ENCODE peak calls at places on chromosomes 3 and 15, in ten cellular contexts. T, D, J, M, I, Y, S, K, E and H are unnamed samples.

GRCh38 chr3:8341853-8342252 is 159.8 kb upstream of the LMCD1 start:
- DNase-seq in T (no peak), D (no peak), J (no peak), M (no peak), I (no peak), Y (no peak), S (no peak), K (no peak), E (no peak), H (no peak)

GRCh38 chr15:47964229-47964628 is 156.6 kb upstream of the SLC24A5 start:
- DNase-seq in T (no peak), D (no peak), J (no peak), M (no peak), I (no peak), Y (no peak), S (no peak), K (no peak), E (no peak), H (no peak)

GRCh38 chr3:107662109-107662477 is 139.3 kb downstream of the BBX start:
- DNase-seq in T (peak), D (no peak), J (no peak), M (peak), I (peak), Y (peak), S (no peak), K (no peak), E (no peak), H (no peak)

GRCh38 chr3:65996605-65997004 is 42.1 kb downstream of the MAGI1 start:
- DNase-seq in T (peak), D (no peak), J (no peak), M (peak), I (no peak), Y (peak), S (peak), K (no peak), E (no peak), H (no peak)

GRCh38 chr3:72590732-72591192 is 257.5 kb downstream of the SHQ1 start:
- DNase-seq in T (no peak), D (no peak), J (no peak), M (no peak), I (no peak), Y (no peak), S (no peak), K (no peak), E (no peak), H (no peak)

GRCh38 chr3:138914870-138915502 is 32.0 kb downstream of the FOXL2 start:
- DNase-seq in T (no peak), D (no peak), J (peak), M (no peak), I (no peak), Y (peak), S (no peak), K (peak), E (no peak), H (no peak)

GRCh38 chr3:191070201-191070600 is 128.8 kb upstream of the OSTN start:
- DNase-seq in T (peak), D (no peak), J (no peak), M (no peak), I (no peak), Y (peak), S (no peak), K (no peak), E (no peak), H (no peak)

GRCh38 chr3:190076601-190077444 is 43.9 kb downstream of the P3H2 start:
- DNase-seq in T (peak), D (no peak), J (no peak), M (no peak), I (no peak), Y (peak), S (no peak), K (peak), E (no peak), H (no peak)

GRCh38 chr3:47006145-47006651 is 26.7 kb downstream of the NBEAL2 start:
- DNase-seq in T (no peak), D (no peak), J (no peak), M (no peak), I (no peak), Y (no peak), S (no peak), K (no peak), E (no peak), H (no peak)

GRCh38 chr15:46091860-46092450 is 457.1 kb downstream of the SQOR start:
- DNase-seq in T (no peak), D (no peak), J (peak), M (no peak), I (peak), Y (no peak), S (no peak), K (no peak), E (no peak), H (peak)

GRCh38 chr15:29092376-29093064 is 177.1 kb downstream of the NSMCE3 start:
- DNase-seq in T (no peak), D (peak), J (no peak), M (peak), I (no peak), Y (no peak), S (no peak), K (no peak), E (no peak), H (no peak)

GRCh38 chr3:43231276-43232000 is 54.9 kb upstream of the SNRK start:
- DNase-seq in T (no peak), D (no peak), J (no peak), M (no peak), I (no peak), Y (peak), S (no peak), K (no peak), E (no peak), H (no peak)

GRCh38 chr15:84940399-84940798 is 41.3 kb upstream of the PDE8A start:
- DNase-seq in T (no peak), D (no peak), J (no peak), M (no peak), I (no peak), Y (no peak), S (no peak), K (no peak), E (no peak), H (no peak)

GRCh38 chr3:112557980-112558379 is 3.8 kb downstream of the ATG3 start:
- DNase-seq in T (no peak), D (no peak), J (no peak), M (no peak), I (no peak), Y (no peak), S (no peak), K (no peak), E (no peak), H (no peak)

GRCh38 chr3:101870138-101870537 is 20.8 kb downstream of the NFKBIZ start:
- DNase-seq in T (peak), D (no peak), J (no peak), M (no peak), I (no peak), Y (no peak), S (no peak), K (no peak), E (no peak), H (no peak)

GRCh38 chr3:13012228-13012691 is 61.0 kb downstream of the IQSEC1 start:
- DNase-seq in T (no peak), D (peak), J (peak), M (peak), I (peak), Y (no peak), S (peak), K (no peak), E (peak), H (peak)

GRCh38 chr15:51030649-51031316 is 63.9 kb downstream of the TNFAIP8L3 start:
- DNase-seq in T (no peak), D (no peak), J (no peak), M (no peak), I (no peak), Y (peak), S (no peak), K (peak), E (no peak), H (no peak)

GRCh38 chr3:184740509-184741258 is 28.8 kb upstream of the MAGEF1 start:
- DNase-seq in T (peak), D (peak), J (no peak), M (no peak), I (no peak), Y (peak), S (no peak), K (no peak), E (no peak), H (no peak)

GRCh38 chr15:94125131-94125530 is 106.2 kb upstream of the MCTP2 start:
- DNase-seq in T (no peak), D (no peak), J (no peak), M (no peak), I (no peak), Y (no peak), S (no peak), K (no peak), E (no peak), H (no peak)

GRCh38 chr3:155560594-155560993 is 184.3 kb downstream of the PLCH1 start:
- DNase-seq in T (peak), D (no peak), J (no peak), M (no peak), I (no peak), Y (no peak), S (no peak), K (no peak), E (no peak), H (no peak)

GRCh38 chr15:40016224-40016865 is 22.6 kb downstream of the SRP14 start:
- DNase-seq in T (no peak), D (no peak), J (no peak), M (no peak), I (no peak), Y (no peak), S (no peak), K (no peak), E (no peak), H (no peak)

GRCh38 chr3:48564022-48564421 is 441 bp upstream of the UCN2 start:
- DNase-seq in T (peak), D (peak), J (peak), M (peak), I (peak), Y (peak), S (peak), K (no peak), E (peak), H (no peak)

DNA sequence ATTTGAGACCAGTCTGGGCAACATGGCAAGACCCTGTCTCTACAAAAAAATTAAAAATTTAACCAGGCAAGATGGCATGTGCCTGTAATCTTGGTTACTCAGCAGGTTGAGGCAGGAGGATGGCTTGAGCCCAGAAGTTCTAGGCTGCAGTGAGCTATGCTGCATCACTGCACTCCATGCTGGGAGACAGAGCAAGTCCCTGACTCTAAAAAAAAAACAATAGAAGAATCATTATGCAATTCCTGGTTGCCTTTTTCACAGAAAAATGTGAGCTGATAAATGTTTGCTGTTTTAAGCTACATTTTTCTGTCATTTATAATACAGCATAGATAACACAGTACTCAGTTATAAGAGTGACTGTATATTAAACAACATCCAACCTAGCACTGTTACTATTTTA is 148.8 kb downstream of the SCAPER start:
- DNase-seq in T (no peak), D (no peak), J (no peak), M (no peak), I (no peak), Y (peak), S (no peak), K (no peak), E (no peak), H (no peak)
- H3K27ac ChIP-seq in T (no peak), D (no peak), J (no peak), M (no peak), I (no peak), Y (no peak), S (no peak), K (no peak), E (no peak), H (no peak)

DNA sequence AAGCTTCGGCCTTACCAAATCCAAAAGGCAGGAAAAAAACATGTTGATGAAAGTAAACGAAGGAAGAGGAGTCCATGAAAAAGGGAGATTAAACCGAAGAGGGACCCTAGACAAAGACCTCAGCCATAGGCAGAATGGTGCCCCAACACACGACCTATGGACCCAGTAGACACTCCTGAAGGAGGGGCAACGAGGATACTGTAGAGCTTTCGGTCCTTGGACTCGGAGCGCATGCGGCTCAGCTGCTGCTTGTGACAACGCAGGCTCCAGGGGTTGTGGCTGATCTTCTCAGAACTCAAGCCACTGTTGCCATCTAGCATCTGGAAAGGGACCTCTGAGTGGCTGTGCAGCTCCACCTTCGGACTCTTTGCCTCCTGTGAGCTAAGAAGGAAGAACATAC is 8.8 kb upstream of the GMPPB start:
- DNase-seq in T (no peak), D (no peak), J (no peak), M (no peak), I (no peak), Y (no peak), S (no peak), K (no peak), E (no peak), H (no peak)
- H3K27ac ChIP-seq in T (no peak), D (no peak), J (no peak), M (no peak), I (no peak), Y (no peak), S (no peak), K (no peak), E (no peak), H (no peak)

GRCh38 chr15:101295607-101296225 is 668 bp upstream of the SNRPA1 start:
- DNase-seq in T (peak), D (no peak), J (no peak), M (no peak), I (no peak), Y (peak), S (no peak), K (no peak), E (no peak), H (peak)
- H3K27ac ChIP-seq in T (peak), D (peak), J (peak), M (peak), I (peak), Y (peak), S (peak), K (peak), E (peak), H (peak)

GRCh38 chr3:124635169-124635539 is 95.1 kb upstream of the UMPS start:
- DNase-seq in T (no peak), D (no peak), J (no peak), M (no peak), I (no peak), Y (no peak), S (no peak), K (no peak), E (no peak), H (no peak)

GRCh38 chr3:124632566-124633140 is 97.6 kb upstream of the UMPS start:
- DNase-seq in T (no peak), D (no peak), J (no peak), M (no peak), I (no peak), Y (no peak), S (no peak), K (no peak), E (no peak), H (no peak)

GRCh38 chr3:124631727-124632126 is 98.5 kb upstream of the UMPS start:
- DNase-seq in T (no peak), D (no peak), J (no peak), M (no peak), I (no peak), Y (no peak), S (no peak), K (no peak), E (no peak), H (no peak)

GRCh38 chr3:124634210-124635168 is 95.8 kb upstream of the UMPS start:
- DNase-seq in T (no peak), D (no peak), J (no peak), M (no peak), I (no peak), Y (no peak), S (no peak), K (no peak), E (no peak), H (no peak)

DNA sequence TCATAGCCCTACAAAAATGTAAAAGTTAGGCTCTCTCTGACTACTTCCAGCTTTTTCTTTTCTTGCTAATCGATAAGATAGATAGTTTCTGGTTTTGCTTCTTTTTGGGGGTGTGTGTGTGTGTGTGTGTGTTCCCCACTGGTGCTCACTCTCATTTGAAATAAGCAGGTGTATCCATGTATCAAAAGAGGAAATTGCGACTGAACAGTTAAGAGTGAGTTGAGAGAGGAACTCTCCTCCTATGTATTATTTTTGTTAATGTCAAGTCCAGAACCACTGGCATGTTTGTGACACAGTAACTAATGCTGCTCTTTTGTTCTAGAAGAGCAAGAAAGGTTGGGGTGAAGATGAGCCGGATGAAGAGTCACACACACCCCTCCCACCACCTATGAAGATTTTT is 96.7 kb upstream of the UMPS start:
- DNase-seq in T (no peak), D (no peak), J (no peak), M (no peak), I (no peak), Y (no peak), S (no peak), K (no peak), E (no peak), H (no peak)
- H3K27ac ChIP-seq in T (no peak), D (no peak), J (no peak), M (no peak), I (no peak), Y (no peak), S (no peak), K (no peak), E (no peak), H (no peak)

GRCh38 chr3:57999423-58000115 is 8.7 kb upstream of the FLNB start:
- DNase-seq in T (no peak), D (no peak), J (no peak), M (no peak), I (no peak), Y (no peak), S (no peak), K (no peak), E (no peak), H (no peak)
- H3K27ac ChIP-seq in T (peak), D (no peak), J (no peak), M (no peak), I (peak), Y (no peak), S (no peak), K (peak), E (no peak), H (no peak)

DNA sequence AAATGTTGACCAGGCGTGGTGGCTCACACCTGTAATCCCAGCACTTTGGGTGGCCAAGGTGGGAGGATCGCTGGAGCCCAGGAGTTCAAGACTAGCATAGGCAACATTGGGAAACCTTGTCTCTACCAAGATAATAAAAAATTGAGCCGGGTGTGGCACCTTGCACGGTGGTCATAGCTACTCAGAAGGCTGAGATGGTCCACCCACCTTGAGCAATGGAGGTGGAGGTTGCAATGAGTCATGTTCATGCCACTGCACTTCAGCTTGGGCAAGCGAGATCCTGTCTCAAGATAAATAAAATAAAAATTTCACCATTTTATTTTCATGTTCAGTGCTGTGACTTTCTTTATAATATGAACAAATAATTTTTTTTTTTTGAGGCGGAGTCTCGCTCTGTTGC is 12.5 kb downstream of the MAPK6 start:
- DNase-seq in T (peak), D (no peak), J (no peak), M (no peak), I (no peak), Y (no peak), S (no peak), K (no peak), E (no peak), H (no peak)
- H3K27ac ChIP-seq in T (peak), D (no peak), J (no peak), M (no peak), I (no peak), Y (no peak), S (no peak), K (no peak), E (no peak), H (no peak)

GRCh38 chr3:169128579-169128978 is 534.9 kb downstream of the MECOM start:
- DNase-seq in T (no peak), D (no peak), J (no peak), M (no peak), I (no peak), Y (no peak), S (no peak), K (no peak), E (no peak), H (no peak)
- H3K27ac ChIP-seq in T (no peak), D (no peak), J (no peak), M (no peak), I (no peak), Y (no peak), S (no peak), K (no peak), E (no peak), H (no peak)

GRCh38 chr3:24622696-24623225 is 128.1 kb upstream of the THRB start:
- DNase-seq in T (no peak), D (no peak), J (no peak), M (no peak), I (no peak), Y (no peak), S (no peak), K (no peak), E (no peak), H (no peak)
- H3K27ac ChIP-seq in T (no peak), D (no peak), J (no peak), M (no peak), I (no peak), Y (no peak), S (no peak), K (no peak), E (no peak), H (no peak)

GRCh38 chr3:42035007-42035406 is 56.1 kb upstream of the TRAK1 start:
- DNase-seq in T (no peak), D (no peak), J (no peak), M (no peak), I (no peak), Y (no peak), S (no peak), K (no peak), E (no peak), H (no peak)
- H3K27ac ChIP-seq in T (peak), D (no peak), J (no peak), M (peak), I (no peak), Y (no peak), S (no peak), K (peak), E (peak), H (no peak)

GRCh38 chr15:80242802-80243201 is 9.2 kb downstream of the CTXND1 start:
- DNase-seq in T (no peak), D (no peak), J (no peak), M (no peak), I (no peak), Y (no peak), S (no peak), K (no peak), E (no peak), H (no peak)
- H3K27ac ChIP-seq in T (no peak), D (no peak), J (no peak), M (no peak), I (no peak), Y (no peak), S (no peak), K (no peak), E (no peak), H (no peak)